ENCODE peak calls at places on chromosome 21, in six cellular contexts. One of them, this sample, is unnamed.

GRCh38 chr21:29343517-29343916 is 44.8 kb downstream of the BACH1 start:
- DNase-seq in amniotic stem cell: peak; percentile 31
- DNase-seq in stimulated activated CD8-positive, alpha-beta memory T cell treated with anti-CD3 and anti-CD28 coated beads, Interleukin-2, amount 100 ng/mL, for 1 hour: no peak
- DNase-seq in NCI-H2107: no peak
- DNase-seq in pulmonary artery endothelial cell: peak; percentile 47
- DNase-seq in T-helper 2 cell: no peak
- DNase-seq in this sample: no peak

GRCh38 chr21:34112316-34113033 is 39.1 kb downstream of the MRPS6 start:
- DNase-seq in amniotic stem cell: no peak
- DNase-seq in T-helper 2 cell: no peak
- DNase-seq in stimulated activated CD8-positive, alpha-beta memory T cell treated with anti-CD3 and anti-CD28 coated beads, Interleukin-2, amount 100 ng/mL, for 1 hour: no peak
- DNase-seq in pulmonary artery endothelial cell: no peak
- DNase-seq in NCI-H2107: no peak
- DNase-seq in this sample: no peak

GRCh38 chr21:45140346-45140940 is 66.1 kb downstream of the ADARB1 start:
- DNase-seq in T-helper 2 cell: peak; percentile 39
- DNase-seq in pulmonary artery endothelial cell: peak; percentile 84
- DNase-seq in NCI-H2107: peak; percentile 82
- DNase-seq in amniotic stem cell: peak; percentile 88
- DNase-seq in stimulated activated CD8-positive, alpha-beta memory T cell treated with anti-CD3 and anti-CD28 coated beads, Interleukin-2, amount 100 ng/mL, for 1 hour: peak; percentile 31
- DNase-seq in this sample: peak; percentile 52

GRCh38 chr21:34846214-34846575 is 177.4 kb downstream of the CLIC6 start:
- DNase-seq in amniotic stem cell: no peak
- DNase-seq in stimulated activated CD8-positive, alpha-beta memory T cell treated with anti-CD3 and anti-CD28 coated beads, Interleukin-2, amount 100 ng/mL, for 1 hour: no peak
- DNase-seq in NCI-H2107: no peak
- DNase-seq in T-helper 2 cell: no peak
- DNase-seq in pulmonary artery endothelial cell: no peak
- DNase-seq in this sample: no peak

GRCh38 chr21:44383216-44383615 is 29.8 kb downstream of the TRPM2 start:
- DNase-seq in amniotic stem cell: no peak
- DNase-seq in NCI-H2107: no peak
- DNase-seq in T-helper 2 cell: no peak
- DNase-seq in stimulated activated CD8-positive, alpha-beta memory T cell treated with anti-CD3 and anti-CD28 coated beads, Interleukin-2, amount 100 ng/mL, for 1 hour: no peak
- DNase-seq in pulmonary artery endothelial cell: no peak
- DNase-seq in this sample: no peak

GRCh38 chr21:35677298-35677841 is 383.0 kb downstream of the SETD4 start:
- DNase-seq in pulmonary artery endothelial cell: no peak
- DNase-seq in NCI-H2107: no peak
- DNase-seq in T-helper 2 cell: no peak
- DNase-seq in amniotic stem cell: no peak
- DNase-seq in stimulated activated CD8-positive, alpha-beta memory T cell treated with anti-CD3 and anti-CD28 coated beads, Interleukin-2, amount 100 ng/mL, for 1 hour: no peak
- DNase-seq in this sample: peak; percentile 29

GRCh38 chr21:14864211-14865021 is 200.4 kb downstream of the NRIP1 start:
- DNase-seq in amniotic stem cell: no peak
- DNase-seq in NCI-H2107: peak; percentile 13
- DNase-seq in pulmonary artery endothelial cell: no peak
- DNase-seq in T-helper 2 cell: no peak
- DNase-seq in stimulated activated CD8-positive, alpha-beta memory T cell treated with anti-CD3 and anti-CD28 coated beads, Interleukin-2, amount 100 ng/mL, for 1 hour: no peak
- DNase-seq in this sample: peak; percentile 57

GRCh38 chr21:30340714-30341573 is 3.5 kb upstream of the KRTAP27-1 start:
- DNase-seq in NCI-H2107: peak; percentile 33
- DNase-seq in pulmonary artery endothelial cell: no peak
- DNase-seq in amniotic stem cell: no peak
- DNase-seq in T-helper 2 cell: no peak
- DNase-seq in stimulated activated CD8-positive, alpha-beta memory T cell treated with anti-CD3 and anti-CD28 coated beads, Interleukin-2, amount 100 ng/mL, for 1 hour: no peak
- DNase-seq in this sample: peak; percentile 57

GRCh38 chr21:42974832-42975820 is 764 bp downstream of the PKNOX1 start:
- DNase-seq in T-helper 2 cell: peak; percentile 65
- DNase-seq in amniotic stem cell: peak; percentile 47
- DNase-seq in pulmonary artery endothelial cell: no peak
- DNase-seq in stimulated activated CD8-positive, alpha-beta memory T cell treated with anti-CD3 and anti-CD28 coated beads, Interleukin-2, amount 100 ng/mL, for 1 hour: peak; percentile 41
- DNase-seq in NCI-H2107: peak; percentile 80
- DNase-seq in this sample: peak; percentile 63

GRCh38 chr21:41328660-41329300 is 12.2 kb downstream of the FAM3B start:
- DNase-seq in pulmonary artery endothelial cell: no peak
- DNase-seq in NCI-H2107: no peak
- DNase-seq in stimulated activated CD8-positive, alpha-beta memory T cell treated with anti-CD3 and anti-CD28 coated beads, Interleukin-2, amount 100 ng/mL, for 1 hour: no peak
- DNase-seq in T-helper 2 cell: no peak
- DNase-seq in amniotic stem cell: no peak
- DNase-seq in this sample: no peak

GRCh38 chr21:44437371-44437695 is 18.0 kb upstream of the LRRC3 start:
- DNase-seq in T-helper 2 cell: no peak
- DNase-seq in amniotic stem cell: no peak
- DNase-seq in stimulated activated CD8-positive, alpha-beta memory T cell treated with anti-CD3 and anti-CD28 coated beads, Interleukin-2, amount 100 ng/mL, for 1 hour: no peak
- DNase-seq in pulmonary artery endothelial cell: no peak
- DNase-seq in NCI-H2107: no peak
- DNase-seq in this sample: no peak

GRCh38 chr21:45575304-45575992 is 33.2 kb upstream of the SLC19A1 start:
- DNase-seq in stimulated activated CD8-positive, alpha-beta memory T cell treated with anti-CD3 and anti-CD28 coated beads, Interleukin-2, amount 100 ng/mL, for 1 hour: no peak
- DNase-seq in amniotic stem cell: no peak
- DNase-seq in T-helper 2 cell: no peak
- DNase-seq in NCI-H2107: no peak
- DNase-seq in pulmonary artery endothelial cell: no peak
- DNase-seq in this sample: no peak

GRCh38 chr21:31612889-31613785 is 46.4 kb upstream of the SOD1 start:
- DNase-seq in stimulated activated CD8-positive, alpha-beta memory T cell treated with anti-CD3 and anti-CD28 coated beads, Interleukin-2, amount 100 ng/mL, for 1 hour: no peak
- DNase-seq in T-helper 2 cell: no peak
- DNase-seq in NCI-H2107: no peak
- DNase-seq in pulmonary artery endothelial cell: no peak
- DNase-seq in amniotic stem cell: no peak
- DNase-seq in this sample: no peak

GRCh38 chr21:36350282-36350910 is 30.4 kb downstream of the MORC3 start:
- DNase-seq in pulmonary artery endothelial cell: no peak
- DNase-seq in NCI-H2107: no peak
- DNase-seq in T-helper 2 cell: no peak
- DNase-seq in stimulated activated CD8-positive, alpha-beta memory T cell treated with anti-CD3 and anti-CD28 coated beads, Interleukin-2, amount 100 ng/mL, for 1 hour: no peak
- DNase-seq in amniotic stem cell: no peak
- DNase-seq in this sample: no peak

GRCh38 chr21:43731891-43732711 is 13.2 kb downstream of the PDXK start:
- DNase-seq in NCI-H2107: no peak
- DNase-seq in T-helper 2 cell: no peak
- DNase-seq in pulmonary artery endothelial cell: no peak
- DNase-seq in stimulated activated CD8-positive, alpha-beta memory T cell treated with anti-CD3 and anti-CD28 coated beads, Interleukin-2, amount 100 ng/mL, for 1 hour: no peak
- DNase-seq in amniotic stem cell: no peak
- DNase-seq in this sample: peak; percentile 56

GRCh38 chr21:45497846-45498645 is 44.2 kb downstream of the SLC19A1 start:
- DNase-seq in pulmonary artery endothelial cell: no peak
- DNase-seq in amniotic stem cell: no peak
- DNase-seq in T-helper 2 cell: no peak
- DNase-seq in stimulated activated CD8-positive, alpha-beta memory T cell treated with anti-CD3 and anti-CD28 coated beads, Interleukin-2, amount 100 ng/mL, for 1 hour: no peak
- DNase-seq in NCI-H2107: no peak
- DNase-seq in this sample: peak; percentile 13